ENCODE peak calls at places on chromosomes 13 and 19, in eight cellular contexts. Q is GM23338, A is fibroblast of lung, R is neural progenitor cell, G is keratinocyte, F is GM23248, D is HepG2, T is HCT116. U is an unnamed sample. For H3K4me1, the result is how much of the 10 kb centered on the place peaks cover.

GRCh38 chr19:16778796-16779411 is 50.3 kb upstream of the SIN3B start:
- DNase-seq in Q (peak), A (peak), R (peak), G (no peak), F (peak), D (peak), T (peak), U (peak)

GRCh38 chr13:85698236-85698635 is 101.0 kb downstream of the SLITRK6 start:
- DNase-seq in Q (no peak), A (peak), R (no peak), G (no peak), F (no peak), D (no peak), T (no peak), U (no peak)

GRCh38 chr13:30787747-30788535 is 52.6 kb downstream of the ALOX5AP start:
- DNase-seq in Q (no peak), A (peak), R (no peak), G (no peak), F (peak), D (no peak), T (no peak), U (no peak)

GRCh38 chr19:35083678-35084077 is 31.9 kb upstream of the FXYD3 start:
- DNase-seq in Q (no peak), A (no peak), R (no peak), G (no peak), F (no peak), D (no peak), T (no peak), U (no peak)

GRCh38 chr13:25699600-25699999 is 327.8 kb downstream of the ATP8A2 start:
- DNase-seq in Q (no peak), A (peak), R (no peak), G (no peak), F (no peak), D (no peak), T (no peak), U (no peak)

GRCh38 chr19:2334986-2335846 is 6.7 kb downstream of the SPPL2B start:
- DNase-seq in Q (no peak), A (no peak), R (no peak), G (no peak), F (peak), D (no peak), T (no peak), U (no peak)

GRCh38 chr13:100297413-100297812 is 208.5 kb downstream of the PCCA start:
- DNase-seq in Q (no peak), A (no peak), R (no peak), G (no peak), F (no peak), D (no peak), T (no peak), U (no peak)

GRCh38 chr13:28705734-28706133 is 13.0 kb downstream of the SLC46A3 start:
- DNase-seq in Q (no peak), A (no peak), R (no peak), G (no peak), F (peak), D (no peak), T (no peak), U (no peak)

GRCh38 chr19:17213334-17213733 is 1.8 kb upstream of the USE1 start:
- DNase-seq in Q (no peak), A (no peak), R (no peak), G (no peak), F (no peak), D (no peak), T (no peak), U (peak)

GRCh38 chr19:52658595-52658994 is 20.4 kb upstream of the ZNF83 start:
- DNase-seq in Q (peak), A (no peak), R (no peak), G (no peak), F (no peak), D (peak), T (no peak), U (peak)

GRCh38 chr19:55460670-55461258 is 678 bp downstream of the ISOC2 start:
- DNase-seq in Q (peak), A (peak), R (peak), G (no peak), F (peak), D (peak), T (no peak), U (peak)

GRCh38 chr13:38042771-38043170 is 173.2 kb upstream of the TRPC4 start:
- DNase-seq in Q (no peak), A (peak), R (no peak), G (no peak), F (peak), D (no peak), T (no peak), U (no peak)

GRCh38 chr19:5369962-5370367 is 29.4 kb upstream of the PTPRS start:
- DNase-seq in Q (peak), A (peak), R (peak), G (no peak), F (peak), D (peak), T (no peak), U (peak)

GRCh38 chr13:48500652-48501197 is 32.2 kb downstream of the RCBTB2 start:
- DNase-seq in Q (peak), A (peak), R (no peak), G (peak), F (peak), D (peak), T (no peak), U (peak)

GRCh38 chr13:40031031-40031430 is 375.6 kb downstream of the COG6 start:
- DNase-seq in Q (no peak), A (peak), R (no peak), G (no peak), F (peak), D (no peak), T (no peak), U (peak)

GRCh38 chr13:77918391-77919261 is at the start of gene EDNRB:
- DNase-seq in Q (peak), A (peak), R (peak), G (no peak), F (peak), D (no peak), T (no peak), U (peak)

DNA sequence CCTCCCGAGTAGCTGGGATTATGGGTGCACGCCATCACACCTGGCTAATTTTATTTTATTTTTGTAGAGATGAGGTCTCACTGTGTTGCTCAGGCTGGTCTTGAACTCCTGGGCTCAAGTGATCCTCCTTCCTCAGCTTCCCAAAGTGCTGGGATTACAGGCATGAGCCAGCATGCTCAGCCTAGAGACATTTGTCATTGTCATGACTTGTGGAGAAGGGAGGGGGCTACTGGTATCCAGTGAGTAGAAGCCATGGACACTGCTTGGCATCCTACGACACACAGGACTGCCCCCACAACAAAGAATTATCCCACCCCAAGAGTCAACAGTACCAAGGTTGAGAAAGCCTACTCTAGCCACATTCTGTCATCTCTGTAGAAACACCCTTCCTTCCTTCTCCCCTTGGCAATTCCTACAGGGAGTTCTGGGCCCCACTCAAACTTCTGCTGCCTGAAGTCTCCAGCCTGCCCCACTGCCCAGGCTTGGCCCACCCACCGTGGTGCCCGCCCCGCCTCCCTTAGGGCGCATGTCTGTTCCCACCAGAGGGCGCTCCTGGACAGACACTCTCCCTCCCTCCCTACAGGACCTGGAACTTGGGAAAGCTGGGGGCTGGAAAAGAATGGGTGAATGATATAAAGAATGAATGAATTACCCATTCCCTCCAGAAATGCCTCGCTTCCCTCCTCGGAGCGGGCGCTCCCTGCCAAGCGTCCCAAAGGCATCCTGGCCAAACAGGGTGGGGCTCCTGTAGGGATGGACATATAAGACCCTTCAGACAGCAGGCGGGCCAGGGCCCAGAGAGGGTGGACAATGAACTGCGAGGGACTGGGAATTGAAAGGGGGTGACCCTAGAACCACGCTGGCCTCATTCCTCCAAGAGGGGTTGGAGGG is 5.5 kb upstream of the EMP3 start:
- DNase-seq in Q (peak), A (peak), R (peak), G (no peak), F (peak), D (peak), T (peak), U (peak)
- H2AFZ ChIP-seq in Q (peak), A (no peak), R (no peak), G (no peak), F (no peak), D (peak), T (no peak), U (no peak)

GRCh38 chr19:1268392-1269064 is 604 bp upstream of the CIRBP start:
- DNase-seq in Q (no peak), A (no peak), R (no peak), G (no peak), F (no peak), D (no peak), T (no peak), U (no peak)
- H3K4me1 ChIP-seq in Q (under half), A (under half), R (half or more), G (half or more), F (under half), D (half or more), T (under half), U (half or more)

GRCh38 chr13:20713014-20713376 is 9.5 kb downstream of the IL17D start:
- DNase-seq in Q (peak), A (no peak), R (peak), G (no peak), F (peak), D (no peak), T (no peak), U (no peak)
- H3K4me2 ChIP-seq in Q (peak), A (peak), R (peak), G (peak), F (peak), D (peak), T (peak), U (peak)

DNA sequence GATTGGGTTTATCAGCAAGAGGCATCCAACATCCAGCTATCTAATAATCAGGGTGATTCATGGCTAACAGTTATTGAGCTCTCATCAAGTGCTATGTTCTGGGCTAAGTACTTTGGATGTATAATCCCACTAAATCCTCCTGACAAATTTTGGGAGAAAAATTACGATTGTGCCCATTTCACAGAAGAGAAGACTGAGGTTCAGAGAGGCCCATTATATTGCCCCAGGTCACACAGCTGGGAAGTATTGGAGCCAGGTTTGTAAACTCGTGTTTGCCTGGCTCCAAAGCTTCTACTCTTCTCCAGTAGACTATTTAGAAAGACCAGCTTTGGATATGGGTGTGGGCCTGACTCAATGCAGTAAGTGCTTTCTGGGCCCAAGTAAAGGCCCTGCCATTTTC is 20.9 kb upstream of the CALM3 start:
- DNase-seq in Q (no peak), A (no peak), R (no peak), G (no peak), F (no peak), D (no peak), T (no peak), U (no peak)
- H2AFZ ChIP-seq in Q (no peak), A (no peak), R (no peak), G (no peak), F (no peak), D (no peak), T (no peak), U (no peak)

GRCh38 chr19:18278521-18279265 is 2.7 kb downstream of the JUND start:
- DNase-seq in Q (peak), A (peak), R (no peak), G (no peak), F (peak), D (no peak), T (no peak), U (no peak)

GRCh38 chr19:18274303-18274775 is at the start of gene IQCN:
- DNase-seq in Q (peak), A (peak), R (no peak), G (no peak), F (peak), D (peak), T (no peak), U (peak)

GRCh38 chr19:18273566-18274302 is 518 bp downstream of the IQCN start:
- DNase-seq in Q (no peak), A (no peak), R (no peak), G (no peak), F (no peak), D (no peak), T (no peak), U (no peak)

GRCh38 chr19:18271433-18271841 is 2.8 kb downstream of the IQCN start:
- DNase-seq in Q (no peak), A (no peak), R (no peak), G (no peak), F (no peak), D (no peak), T (no peak), U (no peak)

DNA sequence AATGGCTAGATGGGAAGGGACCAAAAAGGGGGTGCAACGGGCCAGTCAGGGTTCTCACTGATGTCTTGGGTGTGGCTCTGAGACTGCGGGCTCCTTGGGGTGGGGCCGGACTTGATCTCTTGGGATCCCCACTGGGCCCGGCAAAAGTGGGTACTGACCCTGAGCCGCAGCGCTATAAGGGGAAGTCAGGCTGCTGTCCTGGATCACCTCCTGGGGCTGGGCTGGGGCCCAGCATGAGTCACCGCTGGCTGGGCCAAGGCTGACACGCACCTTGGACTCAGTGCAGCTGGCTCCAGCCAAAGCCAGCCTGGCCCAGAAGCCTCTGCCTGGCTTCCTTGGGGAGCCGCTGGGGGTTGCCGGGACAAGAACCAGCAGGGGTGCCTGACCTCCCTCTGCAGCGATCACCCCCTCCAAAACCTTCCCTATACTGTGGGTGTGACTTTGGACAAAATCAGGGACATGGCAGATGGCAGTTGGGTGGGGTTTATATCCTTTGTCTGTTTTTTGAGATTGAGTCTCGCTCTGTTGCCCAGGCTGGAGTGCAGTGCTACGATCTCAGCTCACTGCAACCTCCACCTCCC is 614 bp upstream of the IQCN start:
- DNase-seq in Q (peak), A (peak), R (no peak), G (no peak), F (peak), D (peak), T (no peak), U (peak)
- H3K4me1 ChIP-seq in Q (under half), A (under half), R (under half), G (under half), F (under half), D (half or more), T (half or more), U (under half)

DNA sequence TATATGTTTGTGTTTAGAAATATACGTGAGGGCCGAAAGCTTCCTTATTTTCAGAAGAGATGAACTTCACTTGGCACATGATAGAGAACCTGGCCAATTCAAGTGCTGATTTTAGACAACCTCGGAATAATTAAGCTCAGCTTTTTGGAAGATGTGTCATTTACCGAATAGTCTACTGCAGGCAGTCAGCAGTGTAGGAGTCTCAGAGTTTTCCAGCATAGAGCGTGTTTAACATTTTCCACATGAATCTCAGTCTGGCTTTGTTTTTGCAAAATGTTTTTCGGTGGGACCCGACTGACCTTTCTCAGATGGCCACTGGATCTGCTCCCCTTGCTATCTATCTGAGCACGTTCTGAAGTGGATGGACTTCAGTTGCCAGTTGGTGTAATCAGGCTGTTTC is 4.7 kb downstream of the RNASEH2B start:
- DNase-seq in Q (no peak), A (peak), R (no peak), G (no peak), F (peak), D (no peak), T (no peak), U (no peak)
- H3K4me2 ChIP-seq in Q (no peak), A (peak), R (no peak), G (no peak), F (peak), D (no peak), T (no peak), U (peak)

GRCh38 chr19:1214862-1215731 is 9.5 kb downstream of the STK11 start:
- DNase-seq in Q (no peak), A (peak), R (no peak), G (no peak), F (peak), D (no peak), T (no peak), U (no peak)

GRCh38 chr19:1211494-1212234 is 6.1 kb downstream of the STK11 start:
- DNase-seq in Q (peak), A (peak), R (peak), G (no peak), F (no peak), D (no peak), T (no peak), U (no peak)

GRCh38 chr19:1214299-1214861 is 8.8 kb downstream of the STK11 start:
- DNase-seq in Q (no peak), A (no peak), R (no peak), G (no peak), F (no peak), D (no peak), T (no peak), U (no peak)

GRCh38 chr19:1216756-1217155 is 11.2 kb downstream of the STK11 start:
- DNase-seq in Q (no peak), A (no peak), R (no peak), G (no peak), F (no peak), D (no peak), T (no peak), U (no peak)

GRCh38 chr19:1213391-1214286 is 8.1 kb downstream of the STK11 start:
- DNase-seq in Q (no peak), A (peak), R (no peak), G (peak), F (peak), D (no peak), T (no peak), U (peak)
- H2AFZ ChIP-seq in Q (no peak), A (no peak), R (no peak), G (peak), F (peak), D (no peak), T (no peak), U (no peak)

DNA sequence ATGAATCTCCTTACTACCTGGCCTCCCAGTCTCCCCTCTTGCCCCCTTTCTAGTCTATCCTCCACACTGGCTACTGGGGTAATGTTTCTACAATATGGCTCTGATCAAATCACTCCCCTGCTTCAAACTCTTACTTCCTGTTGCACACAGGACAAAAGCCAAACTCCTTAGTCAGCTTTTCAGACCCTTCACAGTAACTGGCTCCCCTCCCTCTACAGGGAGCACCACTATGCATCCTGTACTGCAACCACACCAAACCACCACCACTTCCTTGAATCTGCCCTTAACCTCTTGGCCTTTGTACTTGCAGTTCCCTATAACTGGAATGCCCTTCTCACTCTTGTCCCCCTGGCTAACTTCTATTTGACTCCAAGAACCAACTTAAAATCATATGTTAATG is 32.2 kb downstream of the DEDD2 start:
- DNase-seq in Q (no peak), A (peak), R (no peak), G (no peak), F (peak), D (no peak), T (no peak), U (no peak)
- H3K4me1 ChIP-seq in Q (under half), A (under half), R (under half), G (under half), F (under half), D (under half), T (under half), U (under half)

U was measured in hepatocyte.